ENCODE peak calls at places on chromosome 4, in five cellular contexts. One of them, this sample, is unnamed.

GRCh38 chr4:150394046-150394445 is 187.9 kb upstream of the MAB21L2 start:
- DNase-seq in SK-N-SH: no peak
- DNase-seq in GM12878: no peak
- DNase-seq in HepG2: no peak
- DNase-seq in HCT116: no peak
- DNase-seq in this sample: no peak

GRCh38 chr4:53536328-53536727 is 55.0 kb downstream of the LNX1 start:
- DNase-seq in GM12878: no peak
- DNase-seq in HepG2: no peak
- DNase-seq in SK-N-SH: no peak
- DNase-seq in HCT116: no peak
- DNase-seq in this sample: no peak

GRCh38 chr4:15778742-15779231 is 659 bp downstream of the CD38 start:
- DNase-seq in HepG2: no peak
- DNase-seq in SK-N-SH: no peak
- DNase-seq in GM12878: no peak
- DNase-seq in HCT116: no peak
- DNase-seq in this sample: no peak

GRCh38 chr4:123967360-123967759 is 570.8 kb downstream of the SPRY1 start:
- DNase-seq in GM12878: no peak
- DNase-seq in HepG2: no peak
- DNase-seq in SK-N-SH: no peak
- DNase-seq in HCT116: no peak
- DNase-seq in this sample: no peak

GRCh38 chr4:124230268-124230667 is 482.3 kb downstream of the ANKRD50 start:
- DNase-seq in HepG2: no peak
- DNase-seq in GM12878: no peak
- DNase-seq in HCT116: no peak
- DNase-seq in SK-N-SH: no peak
- DNase-seq in this sample: no peak

GRCh38 chr4:39834269-39834668 is 136.3 kb downstream of the UBE2K start:
- DNase-seq in HepG2: no peak
- DNase-seq in SK-N-SH: no peak
- DNase-seq in GM12878: no peak
- DNase-seq in HCT116: no peak
- DNase-seq in this sample: no peak

GRCh38 chr4:46844325-46844917 is 64.6 kb downstream of the COX7B2 start:
- DNase-seq in HCT116: peak; percentile 27
- DNase-seq in GM12878: peak; percentile 4
- DNase-seq in SK-N-SH: peak; percentile 23
- DNase-seq in HepG2: peak; percentile 50
- DNase-seq in this sample: peak; percentile 50

GRCh38 chr4:120843840-120844527 is 78.5 kb downstream of the PRDM5 start:
- DNase-seq in SK-N-SH: peak; percentile 42
- DNase-seq in HepG2: no peak
- DNase-seq in HCT116: no peak
- DNase-seq in GM12878: no peak
- DNase-seq in this sample: peak; percentile 8

GRCh38 chr4:189081831-189082230 is 858.8 kb upstream of the FRG1 start:
- DNase-seq in SK-N-SH: no peak
- DNase-seq in HCT116: no peak
- DNase-seq in HepG2: no peak
- DNase-seq in GM12878: no peak
- DNase-seq in this sample: no peak

GRCh38 chr4:140996757-140997156 is 136.5 kb downstream of the RNF150 start:
- DNase-seq in HCT116: no peak
- DNase-seq in HepG2: no peak
- DNase-seq in SK-N-SH: no peak
- DNase-seq in GM12878: no peak
- DNase-seq in this sample: no peak

GRCh38 chr4:82903737-82904136 is 3.2 kb downstream of the THAP9 start:
- DNase-seq in GM12878: no peak
- DNase-seq in SK-N-SH: no peak
- DNase-seq in HepG2: no peak
- DNase-seq in HCT116: no peak
- DNase-seq in this sample: no peak

GRCh38 chr4:187141101-187141500 is 417.4 kb upstream of the FAT1 start:
- DNase-seq in HCT116: no peak
- DNase-seq in HepG2: no peak
- DNase-seq in GM12878: no peak
- DNase-seq in SK-N-SH: no peak
- DNase-seq in this sample: no peak

GRCh38 chr4:84498203-84499026 is 677 bp downstream of the NKX6-1 start:
- DNase-seq in HepG2: no peak
- DNase-seq in SK-N-SH: peak; percentile 46
- DNase-seq in HCT116: peak; percentile 8
- DNase-seq in GM12878: no peak
- DNase-seq in this sample: peak; percentile 42

GRCh38 chr4:25442863-25443307 is 65.8 kb downstream of the ANAPC4 start:
- DNase-seq in SK-N-SH: no peak
- DNase-seq in HCT116: no peak
- DNase-seq in HepG2: no peak
- DNase-seq in GM12878: no peak
- DNase-seq in this sample: no peak

GRCh38 chr4:152807294-152807829 is 27.6 kb downstream of the ARFIP1 start:
- DNase-seq in SK-N-SH: no peak
- DNase-seq in HepG2: no peak
- DNase-seq in HCT116: no peak
- DNase-seq in GM12878: peak; percentile 9
- DNase-seq in this sample: no peak

GRCh38 chr4:57110635-57111546 is 706 bp upstream of the IGFBP7 start:
- DNase-seq in HepG2: no peak
- DNase-seq in HCT116: no peak
- DNase-seq in SK-N-SH: peak; percentile 34
- DNase-seq in GM12878: no peak
- DNase-seq in this sample: no peak

GRCh38 chr4:83219344-83219990 is 65.1 kb downstream of the COQ2 start:
- DNase-seq in HCT116: no peak
- DNase-seq in SK-N-SH: no peak
- DNase-seq in GM12878: peak; percentile 77
- DNase-seq in HepG2: no peak
- DNase-seq in this sample: no peak

GRCh38 chr4:53240573-53240972 is 125.3 kb downstream of the SCFD2 start:
- DNase-seq in HCT116: no peak
- DNase-seq in SK-N-SH: no peak
- DNase-seq in HepG2: no peak
- DNase-seq in GM12878: no peak
- DNase-seq in this sample: no peak

GRCh38 chr4:110616162-110617062 is 6.5 kb downstream of the PITX2 start:
- DNase-seq in HepG2: no peak
- DNase-seq in SK-N-SH: no peak
- DNase-seq in GM12878: no peak
- DNase-seq in HCT116: no peak
- DNase-seq in this sample: no peak

GRCh38 chr4:187814737-187815465 is 180.7 kb upstream of the ZFP42 start:
- DNase-seq in SK-N-SH: no peak
- DNase-seq in HepG2: no peak
- DNase-seq in HCT116: no peak
- DNase-seq in GM12878: no peak
- DNase-seq in this sample: peak; percentile 78

GRCh38 chr4:72360075-72360474 is 208.9 kb downstream of the ADAMTS3 start:
- DNase-seq in HCT116: no peak
- DNase-seq in SK-N-SH: no peak
- DNase-seq in GM12878: no peak
- DNase-seq in HepG2: no peak
- DNase-seq in this sample: no peak

GRCh38 chr4:20954541-20954940 is 254.3 kb downstream of the PACRGL start:
- DNase-seq in GM12878: no peak
- DNase-seq in SK-N-SH: peak; percentile 58
- DNase-seq in HCT116: no peak
- DNase-seq in HepG2: no peak
- DNase-seq in this sample: no peak

GRCh38 chr4:145740796-145741195 is 60.9 kb downstream of the C4orf51 start:
- DNase-seq in HepG2: no peak
- DNase-seq in GM12878: no peak
- DNase-seq in SK-N-SH: no peak
- DNase-seq in HCT116: no peak
- DNase-seq in this sample: no peak

GRCh38 chr4:168604496-168605373 is 107.9 kb downstream of the PALLD start:
- DNase-seq in GM12878: no peak
- DNase-seq in HCT116: peak; percentile 68
- DNase-seq in HepG2: no peak
- DNase-seq in SK-N-SH: no peak
- DNase-seq in this sample: no peak

GRCh38 chr4:43496188-43496587 is 603.7 kb downstream of the GRXCR1 start:
- DNase-seq in GM12878: no peak
- DNase-seq in SK-N-SH: no peak
- DNase-seq in HCT116: no peak
- DNase-seq in HepG2: no peak
- DNase-seq in this sample: no peak
- TF ChIP-seq JUND in GM12878: no peak
- TF ChIP-seq JUND in SK-N-SH: no peak
- TF ChIP-seq JUND in HCT116: no peak
- TF ChIP-seq JUND in HepG2: no peak
- TF ChIP-seq JUND in this sample: no peak

GRCh38 chr4:151689211-151689991 is 71.4 kb downstream of the GATB start:
- DNase-seq in HepG2: no peak
- DNase-seq in HCT116: no peak
- DNase-seq in SK-N-SH: no peak
- DNase-seq in GM12878: no peak
- DNase-seq in this sample: no peak

GRCh38 chr4:151690164-151690856 is 70.5 kb downstream of the GATB start:
- DNase-seq in GM12878: no peak
- DNase-seq in HepG2: no peak
- DNase-seq in SK-N-SH: peak; percentile 39
- DNase-seq in HCT116: no peak
- DNase-seq in this sample: no peak

GRCh38 chr4:151688785-151689043 is 72.1 kb downstream of the GATB start:
- DNase-seq in HCT116: no peak
- DNase-seq in GM12878: no peak
- DNase-seq in SK-N-SH: no peak
- DNase-seq in HepG2: no peak
- DNase-seq in this sample: no peak

GRCh38 chr4:151687021-151687640 is 73.7 kb downstream of the GATB start:
- DNase-seq in SK-N-SH: peak; percentile 30
- DNase-seq in GM12878: no peak
- DNase-seq in HepG2: no peak
- DNase-seq in HCT116: no peak
- DNase-seq in this sample: no peak

DNA sequence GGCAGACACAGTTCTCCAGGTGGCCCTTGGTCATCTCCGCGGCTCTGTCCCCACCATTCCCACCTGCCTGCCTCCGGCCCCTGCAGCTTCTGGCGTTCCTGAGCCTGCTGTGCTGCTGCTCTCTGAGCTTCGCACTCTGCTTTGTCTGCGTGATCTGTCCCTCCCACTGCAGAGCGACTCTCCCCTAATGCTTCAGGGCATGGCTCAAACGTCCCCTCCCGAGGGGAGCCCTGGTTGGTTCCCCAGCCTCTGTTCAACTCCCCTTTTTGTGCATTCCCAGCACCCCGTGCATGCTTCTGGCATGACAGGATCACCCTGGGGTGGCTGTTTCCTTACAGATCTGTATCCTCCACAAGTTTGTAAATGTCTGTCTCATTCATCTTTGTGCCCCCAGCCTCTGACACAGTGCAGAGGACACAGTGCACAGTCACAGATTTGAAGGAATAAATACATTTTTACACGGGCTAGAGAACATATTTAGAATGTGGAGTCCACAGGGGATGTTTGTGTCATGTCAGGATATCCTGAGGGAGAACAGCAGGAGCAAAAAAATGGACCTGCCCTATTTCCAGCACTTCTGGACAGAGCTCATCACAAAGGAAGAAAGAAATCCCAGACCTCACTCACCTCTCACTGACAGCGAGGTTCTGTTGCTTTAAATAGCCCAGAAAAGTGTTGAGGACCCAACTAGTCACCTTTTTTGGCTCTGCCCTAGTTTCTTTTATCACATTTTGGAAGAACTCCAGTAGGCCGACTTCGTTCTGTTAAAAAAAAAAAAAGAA is 72.6 kb downstream of the GATB start:
- DNase-seq in HepG2: no peak
- DNase-seq in SK-N-SH: no peak
- DNase-seq in GM12878: no peak
- DNase-seq in HCT116: no peak
- DNase-seq in this sample: no peak
- TF ChIP-seq JUND in HepG2: no peak
- TF ChIP-seq JUND in SK-N-SH: no peak
- TF ChIP-seq JUND in GM12878: no peak
- TF ChIP-seq JUND in HCT116: no peak
- TF ChIP-seq JUND in this sample: no peak

DNA sequence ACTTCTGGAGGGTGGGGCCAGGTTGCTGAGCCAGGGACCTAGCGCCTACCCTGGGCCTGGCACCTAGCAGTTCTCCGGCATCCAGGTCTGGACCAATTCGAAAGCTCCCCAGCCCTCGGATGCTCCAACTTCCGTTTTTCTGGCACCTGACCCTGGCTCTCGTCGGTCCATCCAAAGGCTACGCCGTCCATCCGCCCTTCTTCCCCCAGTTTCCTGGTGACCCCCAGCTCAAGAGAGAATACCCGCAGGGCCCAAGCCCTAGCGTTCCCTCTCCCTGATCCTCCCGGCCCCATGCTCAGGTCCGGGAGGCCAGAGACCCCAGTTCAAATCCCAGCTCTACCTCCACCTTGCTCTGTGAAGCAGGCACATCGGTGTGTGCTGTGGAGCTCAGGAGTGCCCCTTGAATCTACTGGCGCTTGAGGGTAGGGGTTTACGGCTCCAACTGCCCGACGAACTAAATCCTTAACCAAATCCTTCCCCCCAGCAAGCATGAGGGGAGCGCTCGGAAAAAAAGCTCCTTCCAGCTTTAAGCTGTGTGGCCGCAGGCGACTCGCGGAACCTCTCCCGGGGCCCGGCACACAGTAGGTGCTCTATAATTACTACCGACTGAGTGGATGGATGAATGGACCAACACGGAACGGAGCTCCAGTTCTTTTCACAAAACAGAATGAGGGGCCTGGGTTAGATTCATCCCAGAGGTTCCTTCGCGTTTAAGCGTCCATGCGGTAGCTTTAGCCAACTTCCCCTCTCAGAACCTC is 1.1 kb downstream of the CRMP1 start:
- DNase-seq in GM12878: no peak
- DNase-seq in HCT116: no peak
- DNase-seq in SK-N-SH: peak; percentile 43
- DNase-seq in HepG2: no peak
- DNase-seq in this sample: no peak
- TF ChIP-seq JUND in GM12878: no peak
- TF ChIP-seq JUND in HCT116: no peak
- TF ChIP-seq JUND in SK-N-SH: no peak
- TF ChIP-seq JUND in HepG2: no peak
- TF ChIP-seq JUND in this sample: no peak

GRCh38 chr4:47913328-47913727 is 1.1 kb downstream of the NFXL1 start:
- DNase-seq in SK-N-SH: peak; percentile 18
- DNase-seq in GM12878: no peak
- DNase-seq in HCT116: no peak
- DNase-seq in HepG2: peak; percentile 3
- DNase-seq in this sample: no peak

GRCh38 chr4:47914926-47915237 is 499 bp upstream of the NFXL1 start:
- DNase-seq in HepG2: no peak
- DNase-seq in GM12878: no peak
- DNase-seq in SK-N-SH: no peak
- DNase-seq in HCT116: no peak
- DNase-seq in this sample: no peak

GRCh38 chr4:47914219-47914925 is at the start of gene NFXL1:
- DNase-seq in HCT116: peak; percentile 92
- DNase-seq in HepG2: peak; percentile 95
- DNase-seq in GM12878: peak; percentile 79
- DNase-seq in SK-N-SH: peak; percentile 94
- DNase-seq in this sample: peak; percentile 67

GRCh38 chr4:47913858-47914218 is 545 bp downstream of the NFXL1 start:
- DNase-seq in HCT116: no peak
- DNase-seq in SK-N-SH: no peak
- DNase-seq in HepG2: peak; percentile 13
- DNase-seq in GM12878: no peak
- DNase-seq in this sample: no peak

GRCh38 chr4:47915378-47915777 is 995 bp upstream of the NFXL1 start:
- DNase-seq in HCT116: no peak
- DNase-seq in HepG2: no peak
- DNase-seq in SK-N-SH: no peak
- DNase-seq in GM12878: no peak
- DNase-seq in this sample: no peak
- TF ChIP-seq JUND in HCT116: no peak
- TF ChIP-seq JUND in HepG2: no peak
- TF ChIP-seq JUND in SK-N-SH: no peak
- TF ChIP-seq JUND in GM12878: no peak
- TF ChIP-seq JUND in this sample: no peak